ENCODE peak calls at places on chromosomes 2 and 18, in seven cellular contexts. One of them, this sample, is unnamed.

GRCh38 chr2:242020196-242021004 is 150.9 kb downstream of the RTP5 start:
- DNase-seq in transverse colon: peak; percentile 30
- DNase-seq in left lung: peak; percentile 31
- DNase-seq in upper lobe of right lung: peak; percentile 53
- DNase-seq in right lobe of liver: peak; percentile 55
- DNase-seq in AG04449: no peak
- DNase-seq in AG09309: no peak
- DNase-seq in this sample: peak; percentile 41

GRCh38 chr2:197145471-197146056 is 165.0 kb downstream of the ANKRD44 start:
- DNase-seq in AG04449: no peak
- DNase-seq in left lung: no peak
- DNase-seq in transverse colon: peak; percentile 20
- DNase-seq in right lobe of liver: no peak
- DNase-seq in upper lobe of right lung: no peak
- DNase-seq in AG09309: no peak
- DNase-seq in this sample: no peak

GRCh38 chr18:41992066-41992465 is 37.0 kb downstream of the PIK3C3 start:
- DNase-seq in AG04449: no peak
- DNase-seq in AG09309: no peak
- DNase-seq in right lobe of liver: no peak
- DNase-seq in transverse colon: no peak
- DNase-seq in upper lobe of right lung: no peak
- DNase-seq in left lung: no peak
- DNase-seq in this sample: no peak

GRCh38 chr2:60880988-60881932 is at the start of gene REL:
- DNase-seq in transverse colon: peak; percentile 95
- DNase-seq in upper lobe of right lung: peak; percentile 97
- DNase-seq in left lung: peak; percentile 95
- DNase-seq in right lobe of liver: peak; percentile 96
- DNase-seq in AG09309: peak; percentile 65
- DNase-seq in AG04449: peak; percentile 49
- DNase-seq in this sample: peak; percentile 87

GRCh38 chr2:95072424-95072823 is 46.9 kb downstream of the MAL start:
- DNase-seq in right lobe of liver: no peak
- DNase-seq in transverse colon: no peak
- DNase-seq in AG09309: no peak
- DNase-seq in left lung: no peak
- DNase-seq in AG04449: no peak
- DNase-seq in upper lobe of right lung: no peak
- DNase-seq in this sample: no peak

GRCh38 chr2:45115181-45115580 is 105.9 kb upstream of the SIX2 start:
- DNase-seq in left lung: no peak
- DNase-seq in transverse colon: no peak
- DNase-seq in AG09309: no peak
- DNase-seq in AG04449: no peak
- DNase-seq in upper lobe of right lung: no peak
- DNase-seq in right lobe of liver: no peak
- DNase-seq in this sample: no peak

GRCh38 chr18:1048048-1048447 is 143.4 kb downstream of the ADCYAP1 start:
- DNase-seq in AG09309: no peak
- DNase-seq in left lung: no peak
- DNase-seq in AG04449: no peak
- DNase-seq in transverse colon: no peak
- DNase-seq in right lobe of liver: no peak
- DNase-seq in upper lobe of right lung: no peak
- DNase-seq in this sample: no peak

GRCh38 chr18:76619342-76620315 is 124.6 kb upstream of the ZNF516 start:
- DNase-seq in AG04449: no peak
- DNase-seq in AG09309: no peak
- DNase-seq in left lung: peak; percentile 80
- DNase-seq in transverse colon: peak; percentile 27
- DNase-seq in right lobe of liver: peak; percentile 86
- DNase-seq in upper lobe of right lung: peak; percentile 84
- DNase-seq in this sample: no peak

GRCh38 chr2:214902273-214902672 is 92.8 kb upstream of the BARD1 start:
- DNase-seq in left lung: no peak
- DNase-seq in upper lobe of right lung: no peak
- DNase-seq in AG04449: no peak
- DNase-seq in right lobe of liver: no peak
- DNase-seq in AG09309: no peak
- DNase-seq in transverse colon: no peak
- DNase-seq in this sample: no peak

GRCh38 chr2:163731735-163732134 is 4.1 kb downstream of the FIGN start:
- DNase-seq in AG09309: no peak
- DNase-seq in upper lobe of right lung: no peak
- DNase-seq in transverse colon: no peak
- DNase-seq in right lobe of liver: no peak
- DNase-seq in AG04449: no peak
- DNase-seq in left lung: no peak
- DNase-seq in this sample: no peak

GRCh38 chr18:50696436-50696835 is 123.4 kb downstream of the MRO start:
- DNase-seq in AG04449: no peak
- DNase-seq in transverse colon: no peak
- DNase-seq in AG09309: no peak
- DNase-seq in right lobe of liver: no peak
- DNase-seq in upper lobe of right lung: no peak
- DNase-seq in left lung: no peak
- DNase-seq in this sample: no peak

DNA sequence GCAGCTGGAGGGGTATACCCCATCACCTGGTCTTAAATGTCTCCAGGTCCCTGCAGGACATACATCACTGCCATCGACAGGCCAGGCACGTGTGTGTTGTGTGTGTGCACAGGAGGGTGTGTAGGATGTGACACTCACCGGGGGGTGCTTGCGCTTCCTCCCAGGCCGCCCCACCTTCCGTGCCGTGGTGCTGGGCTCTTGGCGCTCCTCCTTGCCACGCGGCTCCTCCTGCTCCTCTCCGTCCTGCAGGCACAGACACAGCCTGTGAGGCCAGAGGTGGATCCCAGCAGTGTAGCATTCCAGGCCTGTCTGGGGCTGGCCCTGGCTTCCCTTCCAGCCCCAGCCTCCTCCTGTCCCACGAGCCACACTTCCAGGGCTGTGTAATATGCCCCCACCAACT is 41.7 kb downstream of the DNMT3A start:
- DNase-seq in AG04449: no peak
- DNase-seq in right lobe of liver: no peak
- DNase-seq in upper lobe of right lung: no peak
- DNase-seq in AG09309: no peak
- DNase-seq in transverse colon: no peak
- DNase-seq in left lung: no peak
- DNase-seq in this sample: no peak
- H3K4me3 ChIP-seq in AG04449: no peak overlapping the region
- H3K4me3 ChIP-seq in right lobe of liver: no peak overlapping the region
- H3K4me3 ChIP-seq in upper lobe of right lung: no peak overlapping the region
- H3K4me3 ChIP-seq in AG09309: no peak overlapping the region
- H3K4me3 ChIP-seq in transverse colon: no peak overlapping the region
- H3K4me3 ChIP-seq in left lung: no peak overlapping the region
- H3K4me3 ChIP-seq in this sample: no peak overlapping the region

GRCh38 chr2:128447538-128447885 is 128.8 kb upstream of the HS6ST1 start:
- DNase-seq in right lobe of liver: no peak
- DNase-seq in AG04449: no peak
- DNase-seq in left lung: no peak
- DNase-seq in AG09309: no peak
- DNase-seq in upper lobe of right lung: peak; percentile 45
- DNase-seq in transverse colon: no peak
- DNase-seq in this sample: peak; percentile 28

GRCh38 chr2:128445533-128445900 is 126.8 kb upstream of the HS6ST1 start:
- DNase-seq in AG04449: no peak
- DNase-seq in AG09309: no peak
- DNase-seq in left lung: no peak
- DNase-seq in upper lobe of right lung: peak; percentile 44
- DNase-seq in right lobe of liver: peak; percentile 17
- DNase-seq in transverse colon: no peak
- DNase-seq in this sample: no peak

GRCh38 chr2:128448331-128449225 is 129.9 kb upstream of the HS6ST1 start:
- DNase-seq in AG04449: no peak
- DNase-seq in left lung: no peak
- DNase-seq in right lobe of liver: peak; percentile 37
- DNase-seq in transverse colon: no peak
- DNase-seq in AG09309: no peak
- DNase-seq in upper lobe of right lung: peak; percentile 40
- DNase-seq in this sample: peak; percentile 34

GRCh38 chr2:128446049-128446811 is 127.6 kb upstream of the HS6ST1 start:
- DNase-seq in upper lobe of right lung: peak; percentile 46
- DNase-seq in right lobe of liver: peak; percentile 28
- DNase-seq in transverse colon: no peak
- DNase-seq in left lung: no peak
- DNase-seq in AG04449: no peak
- DNase-seq in AG09309: no peak
- DNase-seq in this sample: peak; percentile 14

GRCh38 chr2:128446866-128447537 is 128.3 kb upstream of the HS6ST1 start:
- DNase-seq in transverse colon: no peak
- DNase-seq in AG09309: no peak
- DNase-seq in upper lobe of right lung: peak; percentile 60
- DNase-seq in right lobe of liver: peak; percentile 37
- DNase-seq in left lung: no peak
- DNase-seq in AG04449: no peak
- DNase-seq in this sample: peak; percentile 52
- TF ChIP-seq CTCF in transverse colon: no peak
- TF ChIP-seq CTCF in AG09309: no peak
- TF ChIP-seq CTCF in upper lobe of right lung: no peak
- TF ChIP-seq CTCF in right lobe of liver: no peak
- TF ChIP-seq CTCF in left lung: no peak
- TF ChIP-seq CTCF in AG04449: no peak
- TF ChIP-seq CTCF in this sample: no peak

GRCh38 chr18:59907660-59908059 is 7.9 kb downstream of the PMAIP1 start:
- DNase-seq in AG04449: no peak
- DNase-seq in transverse colon: no peak
- DNase-seq in upper lobe of right lung: no peak
- DNase-seq in right lobe of liver: no peak
- DNase-seq in AG09309: no peak
- DNase-seq in left lung: no peak
- DNase-seq in this sample: no peak

GRCh38 chr18:59904051-59904601 is 4.3 kb downstream of the PMAIP1 start:
- DNase-seq in right lobe of liver: no peak
- DNase-seq in left lung: no peak
- DNase-seq in AG09309: no peak
- DNase-seq in upper lobe of right lung: no peak
- DNase-seq in transverse colon: no peak
- DNase-seq in AG04449: no peak
- DNase-seq in this sample: no peak

GRCh38 chr18:59907172-59907571 is 7.4 kb downstream of the PMAIP1 start:
- DNase-seq in left lung: no peak
- DNase-seq in AG09309: no peak
- DNase-seq in upper lobe of right lung: no peak
- DNase-seq in right lobe of liver: peak; percentile 4
- DNase-seq in transverse colon: no peak
- DNase-seq in AG04449: no peak
- DNase-seq in this sample: no peak

GRCh38 chr18:59905686-59906091 is 5.9 kb downstream of the PMAIP1 start:
- DNase-seq in transverse colon: no peak
- DNase-seq in upper lobe of right lung: no peak
- DNase-seq in right lobe of liver: peak; percentile 17
- DNase-seq in AG04449: no peak
- DNase-seq in left lung: no peak
- DNase-seq in AG09309: no peak
- DNase-seq in this sample: no peak

GRCh38 chr18:59906203-59906602 is 6.4 kb downstream of the PMAIP1 start:
- DNase-seq in right lobe of liver: no peak
- DNase-seq in upper lobe of right lung: no peak
- DNase-seq in left lung: no peak
- DNase-seq in AG04449: no peak
- DNase-seq in AG09309: no peak
- DNase-seq in transverse colon: no peak
- DNase-seq in this sample: no peak
- H3K4me3 ChIP-seq in right lobe of liver: no peak overlapping the region
- H3K4me3 ChIP-seq in upper lobe of right lung: no peak overlapping the region
- H3K4me3 ChIP-seq in left lung: no peak overlapping the region
- H3K4me3 ChIP-seq in AG04449: no peak overlapping the region
- H3K4me3 ChIP-seq in AG09309: no peak overlapping the region
- H3K4me3 ChIP-seq in transverse colon: no peak overlapping the region
- H3K4me3 ChIP-seq in this sample: no peak overlapping the region

DNA sequence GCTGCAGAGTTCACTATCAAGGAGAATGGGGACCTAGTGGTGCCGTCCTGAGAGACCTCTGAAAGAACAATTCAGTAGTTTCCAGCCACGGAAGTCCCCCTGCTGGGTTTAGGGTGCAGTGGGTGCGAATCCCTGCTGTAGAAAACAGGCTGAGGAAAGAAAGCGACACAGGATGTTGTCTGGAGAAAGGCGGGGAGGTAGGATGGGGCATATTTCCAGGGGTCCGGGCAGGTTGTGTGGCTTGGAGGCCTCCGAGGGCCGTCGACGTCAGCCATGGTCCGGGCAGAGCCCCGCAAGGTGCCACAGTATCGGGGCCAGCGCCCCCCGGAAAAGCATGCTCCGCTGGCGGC is 807 bp upstream of the CREB1 start:
- DNase-seq in AG09309: no peak
- DNase-seq in right lobe of liver: no peak
- DNase-seq in upper lobe of right lung: no peak
- DNase-seq in AG04449: no peak
- DNase-seq in left lung: no peak
- DNase-seq in transverse colon: peak; percentile 53
- DNase-seq in this sample: no peak
- TF ChIP-seq CTCF in AG09309: peak; percentile 43
- TF ChIP-seq CTCF in right lobe of liver: no peak
- TF ChIP-seq CTCF in upper lobe of right lung: no peak
- TF ChIP-seq CTCF in AG04449: peak; percentile 16
- TF ChIP-seq CTCF in left lung: no peak
- TF ChIP-seq CTCF in transverse colon: peak; percentile 44
- TF ChIP-seq CTCF in this sample: no peak

GRCh38 chr2:10159086-10159485 is 36.5 kb downstream of the RRM2 start:
- DNase-seq in AG09309: no peak
- DNase-seq in AG04449: no peak
- DNase-seq in upper lobe of right lung: no peak
- DNase-seq in transverse colon: no peak
- DNase-seq in right lobe of liver: no peak
- DNase-seq in left lung: no peak
- DNase-seq in this sample: no peak
- H3K4me3 ChIP-seq in AG09309: no peak overlapping the region
- H3K4me3 ChIP-seq in AG04449: no peak overlapping the region
- H3K4me3 ChIP-seq in upper lobe of right lung: no peak overlapping the region
- H3K4me3 ChIP-seq in transverse colon: no peak overlapping the region
- H3K4me3 ChIP-seq in right lobe of liver: no peak overlapping the region
- H3K4me3 ChIP-seq in left lung: no peak overlapping the region
- H3K4me3 ChIP-seq in this sample: no peak overlapping the region

GRCh38 chr2:179898873-179899272 is 37.5 kb upstream of the ZNF385B start:
- DNase-seq in left lung: no peak
- DNase-seq in right lobe of liver: no peak
- DNase-seq in upper lobe of right lung: no peak
- DNase-seq in AG04449: no peak
- DNase-seq in AG09309: no peak
- DNase-seq in transverse colon: peak; percentile 23
- DNase-seq in this sample: no peak
- TF ChIP-seq CTCF in left lung: no peak
- TF ChIP-seq CTCF in right lobe of liver: no peak
- TF ChIP-seq CTCF in upper lobe of right lung: no peak
- TF ChIP-seq CTCF in AG04449: peak; percentile 30
- TF ChIP-seq CTCF in AG09309: peak; percentile 39
- TF ChIP-seq CTCF in transverse colon: peak; percentile 29
- TF ChIP-seq CTCF in this sample: peak; percentile 42

GRCh38 chr2:86193901-86194567 is 1.2 kb downstream of the IMMT start:
- DNase-seq in AG09309: no peak
- DNase-seq in left lung: no peak
- DNase-seq in upper lobe of right lung: no peak
- DNase-seq in transverse colon: no peak
- DNase-seq in AG04449: no peak
- DNase-seq in right lobe of liver: no peak
- DNase-seq in this sample: no peak
- H3K4me3 ChIP-seq in AG09309: peak overlapping the region; percentile 91
- H3K4me3 ChIP-seq in left lung: peak overlapping the region; percentile 75
- H3K4me3 ChIP-seq in upper lobe of right lung: peak overlapping the region; percentile 94
- H3K4me3 ChIP-seq in transverse colon: peak overlapping the region; percentile 92
- H3K4me3 ChIP-seq in AG04449: peak overlapping the region; percentile 100
- H3K4me3 ChIP-seq in right lobe of liver: peak overlapping the region; percentile 99
- H3K4me3 ChIP-seq in this sample: peak overlapping the region; percentile 85

This sample was measured in RWPE2.